ENCODE peak calls at places on chromosomes 13 and 19, in ten cellular contexts. R is DMS153; Q is CD8-positive, alpha-beta T cell; F is adrenal gland; U is stimulated activated CD4-positive, alpha-beta T cell treated with anti-CD3 and anti-CD28 coated beads, Interleukin-12 subunit alpha, Interleukin-12 subunit beta, amount 100 ng/mL, for 4 hours; V is iPS-NIHi11; S is BJ; B is H9; D is NCI-H345; M is NCI-H446 treated with DMSO at 0.1 percent for 48 hours. J is an unnamed sample.

GRCh38 chr13:68810660-68811059 is 1297.0 kb upstream of the ATXN8OS start:
- DNase-seq in R (no peak), Q (no peak), F (no peak), U (no peak), V (peak), S (no peak), B (no peak), D (no peak), M (no peak), J (no peak)

GRCh38 chr19:1567116-1567847 is 843 bp downstream of the MEX3D start:
- DNase-seq in R (no peak), Q (peak), F (no peak), U (no peak), V (no peak), S (no peak), B (no peak), D (peak), M (no peak), J (peak)

GRCh38 chr19:55319786-55320185 is 5.4 kb downstream of the TMEM150B start:
- DNase-seq in R (peak), Q (no peak), F (no peak), U (no peak), V (peak), S (no peak), B (peak), D (peak), M (no peak), J (peak)

GRCh38 chr19:55777528-55777927 is 8.6 kb downstream of the RFPL4AL1 start:
- DNase-seq in R (peak), Q (no peak), F (no peak), U (no peak), V (no peak), S (no peak), B (no peak), D (no peak), M (no peak), J (no peak)

GRCh38 chr19:5828661-5829566 is 10.6 kb downstream of the FUT6 start:
- DNase-seq in R (peak), Q (peak), F (peak), U (peak), V (peak), S (no peak), B (peak), D (peak), M (no peak), J (peak)

GRCh38 chr19:32599736-32600157 is 18.8 kb downstream of the PDCD5 start:
- DNase-seq in R (peak), Q (peak), F (peak), U (no peak), V (peak), S (no peak), B (no peak), D (peak), M (peak), J (no peak)

GRCh38 chr13:34522818-34523217 is 419.3 kb upstream of the NBEA start:
- DNase-seq in R (no peak), Q (no peak), F (no peak), U (no peak), V (no peak), S (no peak), B (no peak), D (no peak), M (peak), J (no peak)

GRCh38 chr19:15463865-15464371 is 426 bp downstream of the RASAL3 start:
- DNase-seq in R (no peak), Q (peak), F (no peak), U (peak), V (no peak), S (no peak), B (peak), D (no peak), M (no peak), J (no peak)

GRCh38 chr13:57314897-57315520 is 148.0 kb downstream of the PRR20E start:
- DNase-seq in R (no peak), Q (no peak), F (no peak), U (no peak), V (peak), S (no peak), B (no peak), D (no peak), M (no peak), J (no peak)

GRCh38 chr13:98083936-98084335 is 59.0 kb upstream of the FARP1 start:
- DNase-seq in R (no peak), Q (no peak), F (no peak), U (no peak), V (no peak), S (no peak), B (no peak), D (no peak), M (no peak), J (no peak)

GRCh38 chr19:14562660-14563589 is 8.9 kb downstream of the NDUFB7 start:
- DNase-seq in R (no peak), Q (no peak), F (no peak), U (no peak), V (no peak), S (no peak), B (peak), D (no peak), M (no peak), J (no peak)

GRCh38 chr13:30908416-30908980 is 2.4 kb downstream of the MEDAG start:
- DNase-seq in R (no peak), Q (no peak), F (no peak), U (no peak), V (no peak), S (no peak), B (no peak), D (no peak), M (no peak), J (no peak)

GRCh38 chr13:99871249-99871898 is 100.2 kb downstream of the ZIC5 start:
- DNase-seq in R (peak), Q (no peak), F (no peak), U (no peak), V (no peak), S (no peak), B (no peak), D (peak), M (peak), J (no peak)

GRCh38 chr19:41175825-41176734 is 16.9 kb upstream of the CYP2S1 start:
- DNase-seq in R (no peak), Q (peak), F (peak), U (peak), V (peak), S (peak), B (peak), D (no peak), M (no peak), J (no peak)

GRCh38 chr13:100533588-100534041 is 55.0 kb downstream of the GGACT start:
- DNase-seq in R (peak), Q (no peak), F (no peak), U (no peak), V (no peak), S (no peak), B (no peak), D (peak), M (peak), J (no peak)

GRCh38 chr19:51367565-51368365 is 1.0 kb downstream of the CLDND2 start:
- DNase-seq in R (peak), Q (peak), F (peak), U (peak), V (peak), S (peak), B (peak), D (no peak), M (peak), J (peak)

GRCh38 chr19:43622070-43622469 is 2.6 kb upstream of the ZNF428 start:
- DNase-seq in R (no peak), Q (no peak), F (no peak), U (no peak), V (no peak), S (no peak), B (no peak), D (no peak), M (no peak), J (no peak)